ENCODE peak calls at places on chromosomes 11 and 22, in nine cellular contexts. U is body of pancreas; W is CD8-positive, alpha-beta memory T cell; X is cardiac fibroblast; M is kidney epithelial cell; I is GM23338; O is IMR-90; S is PC-9; H is AG04450. J is an unnamed sample.
A peak's percentile ranks its signal among the peaks of the same experiment; 100 is the strongest.

GRCh38 chr22:47446331-47446730 is 683.9 kb downstream of the TBC1D22A start:
- DNase-seq in U (no peak), W (no peak), X (no peak), M (no peak), I (no peak), O (no peak), S (no peak), H (no peak), J (no peak)

GRCh38 chr11:22703040-22703439 is 36.6 kb downstream of the GAS2 start:
- DNase-seq in U (peak; percentile 70), W (no peak), X (peak; percentile 89), M (peak; percentile 92), I (peak; percentile 33), O (peak; percentile 77), S (peak; percentile 12), H (peak; percentile 46), J (peak; percentile 76)

GRCh38 chr11:70243912-70244652 is 26.4 kb upstream of the PPFIA1 start:
- DNase-seq in U (no peak), W (no peak), X (peak; percentile 71), M (no peak), I (no peak), O (no peak), S (peak; percentile 81), H (no peak), J (peak; percentile 68)

GRCh38 chr11:113531575-113532451 is 56.6 kb upstream of the DRD2 start:
- DNase-seq in U (no peak), W (no peak), X (peak; percentile 10), M (no peak), I (no peak), O (no peak), S (no peak), H (no peak), J (no peak)

GRCh38 chr11:67301951-67302516 is 1.3 kb upstream of the SSH3 start:
- DNase-seq in U (peak; percentile 64), W (no peak), X (peak; percentile 54), M (no peak), I (peak; percentile 83), O (peak; percentile 68), S (peak; percentile 75), H (peak; percentile 33), J (no peak)

GRCh38 chr11:34250732-34251639 is 106.8 kb downstream of the ABTB2 start:
- DNase-seq in U (peak; percentile 42), W (peak; percentile 72), X (peak; percentile 44), M (no peak), I (peak; percentile 53), O (peak; percentile 7), S (peak; percentile 81), H (no peak), J (peak; percentile 75)

GRCh38 chr11:60931897-60932296 is 7.6 kb downstream of the TMEM132A start:
- DNase-seq in U (no peak), W (no peak), X (no peak), M (no peak), I (no peak), O (no peak), S (no peak), H (no peak), J (peak; percentile 46)

GRCh38 chr11:36817336-36817965 is 219.4 kb upstream of the RAG2 start:
- DNase-seq in U (no peak), W (no peak), X (peak; percentile 6), M (no peak), I (no peak), O (no peak), S (no peak), H (no peak), J (no peak)

GRCh38 chr11:69384548-69385465 is 90.9 kb downstream of the MYEOV start:
- DNase-seq in U (no peak), W (no peak), X (no peak), M (no peak), I (no peak), O (no peak), S (no peak), H (no peak), J (peak; percentile 84)

GRCh38 chr22:24402460-24403192 is 24.8 kb upstream of the ADORA2A start:
- DNase-seq in U (peak; percentile 89), W (no peak), X (peak; percentile 94), M (peak; percentile 94), I (no peak), O (peak; percentile 94), S (peak; percentile 69), H (peak; percentile 60), J (peak; percentile 83)

GRCh38 chr22:26889794-26890193 is 232.4 kb downstream of the MIAT start:
- DNase-seq in U (no peak), W (no peak), X (no peak), M (no peak), I (no peak), O (no peak), S (no peak), H (no peak), J (no peak)

GRCh38 chr11:88100161-88100560 is 75.1 kb downstream of the RAB38 start:
- DNase-seq in U (no peak), W (no peak), X (no peak), M (no peak), I (no peak), O (no peak), S (no peak), H (no peak), J (no peak)

GRCh38 chr11:118915941-118916841 is 9.5 kb downstream of the BCL9L start:
- DNase-seq in U (no peak), W (no peak), X (no peak), M (no peak), I (no peak), O (no peak), S (no peak), H (no peak), J (no peak)

GRCh38 chr11:12123799-12124198 is 13.4 kb downstream of the MICAL2 start:
- DNase-seq in U (no peak), W (no peak), X (peak; percentile 47), M (no peak), I (no peak), O (peak; percentile 55), S (no peak), H (no peak), J (no peak)

GRCh38 chr22:50684986-50685385 is 12.4 kb downstream of the SHANK3 start:
- DNase-seq in U (no peak), W (no peak), X (peak; percentile 28), M (no peak), I (no peak), O (peak; percentile 39), S (no peak), H (no peak), J (no peak)

GRCh38 chr22:40714514-40714966 is 35.3 kb downstream of the MCHR1 start:
- DNase-seq in U (no peak), W (no peak), X (peak; percentile 29), M (peak; percentile 53), I (peak; percentile 77), O (peak; percentile 68), S (peak; percentile 62), H (peak; percentile 34), J (no peak)

GRCh38 chr11:105054723-105055492 is 9.8 kb upstream of the CARD16 start:
- DNase-seq in U (no peak), W (no peak), X (no peak), M (no peak), I (no peak), O (no peak), S (no peak), H (no peak), J (no peak)

GRCh38 chr11:116454020-116454645 is 318.7 kb downstream of the BUD13 start:
- DNase-seq in U (peak; percentile 45), W (no peak), X (peak; percentile 21), M (peak; percentile 10), I (peak; percentile 80), O (peak; percentile 27), S (peak; percentile 1), H (no peak), J (peak; percentile 18)

GRCh38 chr11:64206457-64207246 is at the start of gene FERMT3:
- DNase-seq in U (peak; percentile 75), W (peak; percentile 64), X (no peak), M (no peak), I (no peak), O (no peak), S (no peak), H (no peak), J (no peak)
- H3K4me3 ChIP-seq in U (no peak within 1 kb of the TSS), W (peak within 1 kb of the TSS; percentile 98), X (peak within 1 kb of the TSS; percentile 30), M (no peak within 1 kb of the TSS), I (no peak within 1 kb of the TSS), O (no peak within 1 kb of the TSS), S (no peak within 1 kb of the TSS), H (no peak within 1 kb of the TSS), J (no peak within 1 kb of the TSS)

DNA sequence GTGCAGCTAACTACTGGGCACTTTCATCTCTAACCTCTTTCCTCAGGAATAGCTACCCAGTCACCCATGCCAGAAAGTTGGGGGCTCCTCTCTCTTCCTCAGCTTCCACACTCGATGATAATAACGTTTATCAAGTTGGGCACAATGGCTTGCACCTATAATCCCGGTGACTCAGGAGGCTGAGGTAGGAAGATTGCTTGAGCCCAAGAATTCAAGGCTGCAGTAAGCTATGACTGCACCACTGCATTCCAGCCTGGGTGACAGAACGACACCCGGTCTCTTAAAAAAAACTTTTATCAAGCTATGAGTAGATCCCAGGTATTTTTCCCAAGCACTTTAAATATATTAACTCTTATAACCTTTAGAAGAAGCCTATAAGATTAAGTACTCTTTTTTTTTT is 2.0 kb downstream of the SF3A1 start:
- DNase-seq in U (no peak), W (no peak), X (no peak), M (no peak), I (no peak), O (no peak), S (no peak), H (no peak), J (no peak)
- H3K4me3 ChIP-seq in U (no peak overlapping the region), W (peak overlapping the region; percentile 16), X (no peak overlapping the region), M (no peak overlapping the region), I (peak overlapping the region; percentile 96), O (no peak overlapping the region), S (no peak overlapping the region), H (no peak overlapping the region), J (no peak overlapping the region)

DNA sequence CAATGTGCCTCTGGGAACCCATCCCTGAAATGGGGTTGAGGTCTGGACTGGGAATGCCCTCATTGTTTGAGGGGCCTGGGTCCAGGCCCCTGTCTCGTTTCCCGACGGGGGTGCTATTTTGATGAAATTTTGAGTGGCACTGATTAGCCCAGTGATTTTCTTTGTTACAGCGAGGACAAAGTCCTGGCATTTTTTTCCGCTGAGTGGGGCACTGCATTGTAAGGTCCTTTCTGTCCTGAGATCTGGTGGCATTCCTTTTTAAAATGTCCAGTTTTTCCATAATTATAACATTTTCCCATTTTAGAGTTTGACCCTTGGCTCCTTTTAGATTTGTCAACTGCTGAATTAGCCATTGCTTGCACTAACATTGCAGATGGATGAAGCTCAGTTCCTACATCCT is 69.7 kb upstream of the INCENP start:
- DNase-seq in U (no peak), W (no peak), X (no peak), M (no peak), I (no peak), O (no peak), S (no peak), H (no peak), J (no peak)
- H3K4me3 ChIP-seq in U (no peak overlapping the region), W (no peak overlapping the region), X (no peak overlapping the region), M (no peak overlapping the region), I (no peak overlapping the region), O (no peak overlapping the region), S (no peak overlapping the region), H (no peak overlapping the region), J (no peak overlapping the region)

DNA sequence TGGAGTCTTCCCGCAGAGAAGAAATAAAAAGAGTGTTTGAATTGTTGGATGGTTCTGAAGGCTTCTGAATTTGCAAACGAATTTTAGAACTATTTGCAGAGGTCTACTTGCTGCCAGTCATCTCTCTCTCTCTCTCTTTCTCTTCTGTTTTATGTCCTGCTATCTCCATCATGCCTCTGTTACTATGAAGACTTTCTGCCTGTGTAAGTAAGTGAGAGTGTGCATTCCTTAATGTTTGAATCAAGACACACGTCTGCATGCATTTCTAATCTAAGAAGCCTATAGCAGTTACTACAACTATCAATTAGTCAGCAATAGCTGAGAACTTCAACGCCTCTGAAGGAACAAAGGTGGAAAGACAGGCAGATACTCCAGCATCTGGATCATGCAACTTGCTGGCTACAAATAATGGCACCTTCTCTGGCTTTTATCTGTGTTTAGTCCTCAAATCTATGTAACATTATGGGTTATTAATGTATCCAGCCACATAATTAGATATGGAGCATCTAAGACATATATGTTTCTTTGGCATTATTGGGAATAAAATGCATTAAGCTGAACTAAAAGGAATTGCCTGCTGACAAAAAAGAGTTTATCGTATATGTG is 191.6 kb upstream of the BLID start:
- DNase-seq in U (no peak), W (no peak), X (no peak), M (no peak), I (no peak), O (no peak), S (no peak), H (no peak), J (no peak)
- H3K4me3 ChIP-seq in U (no peak overlapping the region), W (no peak overlapping the region), X (no peak overlapping the region), M (no peak overlapping the region), I (no peak overlapping the region), O (no peak overlapping the region), S (no peak overlapping the region), H (no peak overlapping the region), J (no peak overlapping the region)

J was measured in SJSA1.